ENCODE peak calls at places on chromosome 3, in nine cellular contexts. F is IMR-90, O is A549, S is AG10803, C is psoas muscle, G is GM23338, I is left lung, X is neural progenitor cell, V is sigmoid colon. J is an unnamed sample.

GRCh38 chr3:157082305-157082981 is 77.5 kb downstream of the CCNL1 start:
- DNase-seq in C (no peak), O (no peak), I (no peak), F (peak), X (no peak), V (no peak), G (no peak), S (peak), J (peak)

GRCh38 chr3:14826069-14826468 is 7.3 kb downstream of the FGD5 start:
- DNase-seq in G (no peak), C (no peak), V (no peak), O (no peak), I (no peak), S (no peak), X (no peak), F (no peak), J (no peak)

GRCh38 chr3:105906345-105906744 is 37.5 kb upstream of the CBLB start:
- DNase-seq in X (no peak), V (no peak), F (no peak), S (no peak), G (no peak), I (no peak), C (no peak), O (no peak), J (no peak)

GRCh38 chr3:141229132-141229531 is 2.5 kb upstream of the PXYLP1 start:
- DNase-seq in X (no peak), V (no peak), F (no peak), G (no peak), O (no peak), S (no peak), I (no peak), C (no peak), J (no peak)

GRCh38 chr3:142566096-142566495 is 12.4 kb downstream of the ATR start:
- DNase-seq in F (no peak), S (no peak), V (no peak), O (no peak), I (no peak), X (no peak), C (no peak), G (no peak), J (no peak)

GRCh38 chr3:156811092-156811862 is 14.9 kb upstream of the LEKR1 start:
- DNase-seq in O (no peak), V (no peak), I (no peak), S (peak), G (no peak), C (no peak), F (peak), X (no peak), J (no peak)

GRCh38 chr3:127304121-127304744 is 16.4 kb upstream of the PRR20G start:
- DNase-seq in I (peak), O (peak), F (no peak), S (no peak), X (peak), V (no peak), C (no peak), G (peak), J (no peak)

GRCh38 chr3:28008235-28008634 is 233.2 kb upstream of the CMC1 start:
- DNase-seq in V (no peak), F (no peak), G (no peak), C (no peak), I (no peak), S (no peak), X (no peak), O (no peak), J (no peak)

GRCh38 chr3:19717736-19718135 is 216.3 kb downstream of the EFHB start:
- DNase-seq in G (no peak), V (no peak), S (no peak), F (no peak), X (no peak), C (no peak), O (no peak), I (no peak), J (no peak)

GRCh38 chr3:188051801-188052228 is 102.1 kb upstream of the LPP start:
- DNase-seq in F (no peak), C (peak), G (peak), X (no peak), O (no peak), V (peak), S (no peak), I (no peak), J (no peak)
- H3K4me3 ChIP-seq in F (no peak), C (no peak), G (no peak), X (no peak), O (no peak), V (peak), S (no peak), I (no peak), J (no peak)

GRCh38 chr3:150225986-150226385 is 182.1 kb upstream of the TSC22D2 start:
- DNase-seq in X (no peak), G (no peak), C (no peak), I (no peak), S (no peak), O (no peak), F (no peak), V (no peak), J (no peak)

GRCh38 chr3:150223090-150223489 is 185.0 kb upstream of the TSC22D2 start:
- DNase-seq in C (no peak), S (no peak), F (no peak), G (no peak), O (no peak), I (no peak), V (no peak), X (no peak), J (no peak)

GRCh38 chr3:150223568-150223967 is 184.5 kb upstream of the TSC22D2 start:
- DNase-seq in V (no peak), X (no peak), F (no peak), G (no peak), C (no peak), S (no peak), O (no peak), I (no peak), J (no peak)

GRCh38 chr3:150230037-150230436 is 178.1 kb upstream of the TSC22D2 start:
- DNase-seq in G (no peak), F (no peak), X (no peak), C (no peak), I (no peak), O (no peak), V (no peak), S (no peak), J (no peak)

GRCh38 chr3:150227839-150228238 is 180.3 kb upstream of the TSC22D2 start:
- DNase-seq in I (no peak), G (peak), F (peak), S (peak), C (no peak), V (no peak), O (peak), X (peak), J (no peak)
- TF ChIP-seq CTCF in I (peak), G (peak), F (peak), S (peak), C (peak), V (peak), O (peak), X (peak), J (peak)

GRCh38 chr3:100087203-100087602 is 27.1 kb downstream of the FILIP1L start:
- DNase-seq in S (peak), X (no peak), V (no peak), G (no peak), O (no peak), F (peak), C (no peak), I (no peak), J (no peak)
- H3K4me3 ChIP-seq in S (no peak), X (no peak), V (no peak), G (no peak), O (no peak), F (no peak), C (no peak), I (no peak), J (no peak)

GRCh38 chr3:173398111-173398479 is 551 bp downstream of the NLGN1 start:
- DNase-seq in S (peak), V (no peak), I (peak), C (no peak), G (peak), O (no peak), F (no peak), X (peak), J (no peak)

GRCh38 chr3:173395073-173395411 is 2.5 kb upstream of the NLGN1 start:
- DNase-seq in X (no peak), S (no peak), G (no peak), C (no peak), O (no peak), F (no peak), V (no peak), I (no peak), J (no peak)

GRCh38 chr3:173396191-173397041 is 1.1 kb upstream of the NLGN1 start:
- DNase-seq in G (peak), S (no peak), O (no peak), I (no peak), C (no peak), V (no peak), F (no peak), X (peak), J (no peak)

GRCh38 chr3:173397161-173398110 is at the start of gene NLGN1:
- DNase-seq in G (peak), O (no peak), I (peak), C (peak), V (peak), S (peak), X (peak), F (peak), J (peak)

DNA sequence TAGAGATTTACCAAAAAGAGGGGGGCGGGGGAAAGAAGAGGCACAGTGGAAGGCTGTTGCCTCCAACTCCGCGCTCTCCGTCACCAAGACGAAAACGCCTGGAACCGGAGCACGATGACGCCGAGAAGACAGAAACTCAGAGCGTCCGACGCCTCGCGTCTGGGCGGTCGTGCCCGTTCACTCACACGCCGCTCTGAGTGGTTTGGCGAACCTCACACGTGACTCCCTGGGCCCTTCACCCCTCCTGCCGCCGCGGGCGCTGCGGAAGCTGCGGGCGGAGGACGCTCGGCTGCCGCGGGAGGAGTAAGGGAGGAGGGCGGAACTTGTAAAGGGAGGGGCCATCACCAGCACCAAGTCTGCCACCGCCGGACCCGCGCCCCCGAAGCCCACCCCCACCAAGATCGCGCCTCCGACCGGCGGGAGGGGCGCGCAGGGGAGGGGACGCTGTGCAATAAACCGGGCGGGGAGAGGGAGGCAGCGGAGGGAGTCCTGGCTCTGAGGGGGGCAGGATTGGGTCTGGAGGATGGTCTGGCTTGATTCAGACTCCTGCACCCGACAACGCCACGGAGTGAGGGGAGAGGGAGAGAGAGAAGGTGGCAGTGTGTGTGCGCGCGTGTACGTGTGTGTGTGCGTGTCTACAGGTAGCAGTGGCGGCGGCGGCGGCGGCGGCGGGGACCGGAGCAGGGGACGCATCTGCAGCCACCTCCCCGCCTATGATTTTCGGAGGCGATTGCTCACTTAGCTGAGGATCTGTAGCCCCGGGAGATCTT is 1.9 kb upstream of the NLGN1 start:
- DNase-seq in S (peak), C (peak), I (peak), X (peak), F (peak), O (peak), G (peak), V (peak), J (peak)
- TF ChIP-seq CTCF in S (no peak), C (no peak), I (no peak), X (peak), F (no peak), O (no peak), G (no peak), V (no peak), J (peak)

DNA sequence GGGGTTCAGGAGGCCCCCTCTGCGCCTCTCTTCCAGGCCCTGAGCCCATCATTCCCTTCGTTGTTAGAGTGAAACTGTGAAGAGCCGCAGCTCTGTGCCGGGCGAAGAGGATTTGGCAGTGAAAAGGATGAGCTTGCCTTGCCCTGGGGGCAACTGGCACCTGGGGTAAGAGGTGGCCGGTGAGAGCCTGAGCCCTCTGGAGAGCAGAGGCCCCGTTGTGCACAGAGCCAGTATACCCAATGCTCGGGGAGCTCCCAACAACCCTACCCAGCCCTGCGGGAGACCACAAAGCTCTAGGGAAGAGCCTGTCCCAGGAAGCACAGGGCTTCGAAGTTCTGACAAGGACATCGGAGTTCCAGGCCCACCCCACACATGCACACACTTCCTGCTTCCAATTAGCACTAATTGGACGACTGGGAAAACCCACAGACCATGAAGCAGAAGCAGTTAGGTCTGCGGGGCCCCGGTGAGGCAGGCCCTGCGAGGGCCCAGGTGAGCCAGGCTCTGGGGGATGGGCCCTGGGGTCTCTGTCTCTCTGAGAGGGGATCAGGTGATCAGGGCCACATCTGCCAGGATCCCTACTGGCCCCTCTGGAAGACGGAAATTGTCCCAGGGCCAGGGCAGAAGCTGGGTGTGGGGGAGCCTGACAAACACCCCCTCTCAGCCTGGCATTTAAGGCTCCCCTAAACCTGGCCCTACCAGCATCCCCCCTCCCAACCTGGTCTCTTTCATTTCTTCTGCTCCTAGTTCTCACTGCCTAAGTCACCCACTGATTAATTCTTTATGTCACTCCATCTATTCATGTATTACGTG is 27.9 kb upstream of the SFMBT1 start:
- DNase-seq in C (no peak), I (no peak), V (peak), X (no peak), O (no peak), G (no peak), F (no peak), S (no peak), J (no peak)
- H3K4me3 ChIP-seq in C (peak), I (peak), V (peak), X (no peak), O (no peak), G (peak), F (no peak), S (peak), J (peak)

DNA sequence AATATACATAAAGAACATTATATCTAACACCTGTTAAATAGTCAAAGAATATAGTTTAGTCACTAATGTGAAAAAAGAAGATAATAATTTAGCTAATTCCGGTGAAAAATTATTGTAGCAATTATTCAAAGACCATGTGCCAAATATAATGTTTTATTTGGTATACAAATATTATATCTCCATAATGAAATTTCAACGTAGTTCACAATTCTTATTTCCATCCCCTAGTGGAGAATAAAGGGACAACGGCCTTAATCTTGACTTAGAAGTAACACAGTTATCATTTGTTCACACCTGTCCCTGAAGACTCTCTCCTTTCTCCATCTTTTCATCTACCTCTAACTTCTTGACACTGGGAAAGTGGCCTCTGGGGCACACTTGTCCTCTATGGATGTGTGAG is 213.4 kb downstream of the ERC2 start:
- DNase-seq in C (no peak), V (no peak), O (no peak), F (no peak), I (no peak), X (no peak), S (peak), G (peak), J (no peak)
- TF ChIP-seq CTCF in C (no peak), V (no peak), O (no peak), F (peak), I (no peak), X (peak), S (peak), G (peak), J (no peak)

J was measured in AG04449.